ENCODE peak calls at places on chromosomes 6 and 20, in six cellular contexts. K is stimulated activated CD4-positive, alpha-beta T cell treated with anti-CD3 and anti-CD28 coated beads, Interleukin-1b, Interleukin-23, amount 100 ng/mL, for 4 hours; C is ACHN; W is mucosa of gallbladder; E is putamen; L is CD8-positive, alpha-beta memory T cell. S is an unnamed sample.

GRCh38 chr20:35307666-35308653 is 15.7 kb upstream of the FAM83C start:
- DNase-seq in L (no peak), W (peak; percentile 76), K (no peak), C (peak; percentile 88), E (peak; percentile 38), S (no peak)

GRCh38 chr6:10511477-10511876 is 9.7 kb upstream of the GCNT2 start:
- DNase-seq in K (no peak), W (no peak), L (no peak), C (peak; percentile 70), E (no peak), S (no peak)

GRCh38 chr20:1322511-1323245 is 6.3 kb downstream of the SDCBP2 start:
- DNase-seq in L (no peak), E (no peak), C (no peak), K (no peak), W (peak; percentile 40), S (no peak)

GRCh38 chr6:79506251-79506650 is 31.0 kb downstream of the LCA5 start:
- DNase-seq in E (no peak), L (no peak), C (no peak), K (no peak), W (no peak), S (no peak)

GRCh38 chr6:151436300-151436699 is 15.6 kb downstream of the RMND1 start:
- DNase-seq in K (no peak), C (no peak), E (no peak), L (no peak), W (no peak), S (no peak)

GRCh38 chr6:125107896-125108295 is 45.7 kb upstream of the TPD52L1 start:
- DNase-seq in L (no peak), K (no peak), C (no peak), W (no peak), E (no peak), S (no peak)

GRCh38 chr20:13492001-13492480 is 146.7 kb downstream of the TASP1 start:
- DNase-seq in K (no peak), L (no peak), E (peak; percentile 2), C (no peak), W (no peak), S (no peak)

GRCh38 chr6:26240981-26241770 is 123.8 kb upstream of the BTN3A2 start:
- DNase-seq in L (peak; percentile 65), E (no peak), C (no peak), K (no peak), W (no peak), S (no peak)

GRCh38 chr6:168414696-168415095 is 26.3 kb upstream of the SMOC2 start:
- DNase-seq in C (no peak), E (no peak), K (no peak), L (no peak), W (no peak), S (no peak)

GRCh38 chr20:36097331-36097730 is 57.2 kb upstream of the EPB41L1 start:
- DNase-seq in K (no peak), C (no peak), L (no peak), E (no peak), W (no peak), S (no peak)

GRCh38 chr20:39282619-39283092 is 320.5 kb downstream of the DHX35 start:
- DNase-seq in K (no peak), L (no peak), E (no peak), C (no peak), W (no peak), S (no peak)

GRCh38 chr6:46251583-46252339 is 81.0 kb upstream of the ENPP5 start:
- DNase-seq in E (no peak), W (no peak), C (no peak), K (no peak), L (no peak), S (no peak)

GRCh38 chr20:11271319-11271718 is 597.5 kb upstream of the JAG1 start:
- DNase-seq in C (no peak), E (no peak), L (no peak), K (no peak), W (no peak), S (no peak)

GRCh38 chr6:96227135-96227534 is 211.4 kb downstream of the FUT9 start:
- DNase-seq in W (no peak), C (no peak), K (no peak), L (no peak), E (no peak), S (no peak)

GRCh38 chr6:21064716-21065340 is 528.7 kb upstream of the SOX4 start:
- DNase-seq in W (no peak), C (no peak), L (no peak), K (no peak), E (no peak), S (no peak)